ENCODE peak calls at places on chromosome 9, in five cellular contexts. K, Y, L, H and P are unnamed samples.

GRCh38 chr9:114386886-114387677 is 700 bp downstream of the AKNA start:
- DNase-seq in Y (no peak), K (no peak), L (peak), H (peak), P (no peak)

GRCh38 chr9:133583586-133583985 is 25.6 kb downstream of the FAM163B start:
- DNase-seq in K (no peak), L (no peak), Y (no peak), H (no peak), P (no peak)

GRCh38 chr9:128419061-128419925 is 1.4 kb upstream of the CERCAM start:
- DNase-seq in L (no peak), K (no peak), Y (no peak), H (no peak), P (peak)

GRCh38 chr9:79477955-79478751 is 93.6 kb upstream of the TLE4 start:
- DNase-seq in K (peak), H (no peak), Y (peak), L (no peak), P (peak)

GRCh38 chr9:118711843-118712242 is 657.4 kb downstream of the BRINP1 start:
- DNase-seq in Y (no peak), K (no peak), L (no peak), H (no peak), P (no peak)

GRCh38 chr9:96519726-96520125 is 69.8 kb downstream of the HABP4 start:
- DNase-seq in K (no peak), Y (no peak), H (no peak), L (no peak), P (no peak)

GRCh38 chr9:86955554-86955953 is 8.2 kb upstream of the GAS1 start:
- DNase-seq in H (no peak), K (no peak), L (no peak), Y (no peak), P (no peak)

GRCh38 chr9:13481274-13481673 is 201.8 kb upstream of the MPDZ start:
- DNase-seq in K (no peak), Y (peak), L (no peak), H (no peak), P (no peak)

GRCh38 chr9:118940477-118940876 is 428.8 kb downstream of the BRINP1 start:
- DNase-seq in L (no peak), Y (no peak), K (no peak), H (no peak), P (no peak)

GRCh38 chr9:109198736-109199384 is 31.8 kb upstream of the FRRS1L start:
- DNase-seq in Y (no peak), H (no peak), L (no peak), K (peak), P (no peak)

GRCh38 chr9:102841376-102841775 is 153.8 kb upstream of the CYLC2 start:
- DNase-seq in K (peak), Y (no peak), L (no peak), H (no peak), P (no peak)

GRCh38 chr9:30815585-30815984 is 1568.9 kb upstream of the ACO1 start:
- DNase-seq in L (no peak), Y (no peak), K (no peak), H (no peak), P (peak)

GRCh38 chr9:127525426-127526188 is 74.3 kb downstream of the LRSAM1 start:
- DNase-seq in H (no peak), Y (no peak), L (no peak), K (peak), P (peak)

GRCh38 chr9:87684627-87685204 is 41.2 kb upstream of the CTSL start:
- DNase-seq in H (no peak), L (no peak), K (peak), Y (no peak), P (peak)

GRCh38 chr9:135215571-135216161 is 128.2 kb downstream of the OLFM1 start:
- DNase-seq in Y (peak), H (peak), L (peak), K (no peak), P (peak)

GRCh38 chr9:131619680-131620079 is 74.4 kb downstream of the PRRT1B start:
- DNase-seq in Y (no peak), K (no peak), L (no peak), H (no peak), P (no peak)

GRCh38 chr9:135088348-135088978 is 995 bp downstream of the OLFM1 start:
- DNase-seq in Y (no peak), K (no peak), L (no peak), H (no peak), P (no peak)

GRCh38 chr9:95107001-95107749 is 210.3 kb downstream of the FANCC start:
- DNase-seq in Y (peak), L (no peak), K (no peak), H (peak), P (peak)

GRCh38 chr9:78585909-78586308 is 289.0 kb downstream of the PSAT1 start:
- DNase-seq in Y (no peak), H (no peak), K (no peak), L (no peak), P (no peak)

GRCh38 chr9:98995059-98995665 is 51.5 kb downstream of the COL15A1 start:
- DNase-seq in H (no peak), L (no peak), Y (no peak), K (no peak), P (peak)

GRCh38 chr9:112790231-112790774 is 39.7 kb downstream of the SNX30 start:
- DNase-seq in K (no peak), L (no peak), Y (peak), H (no peak), P (no peak)

GRCh38 chr9:80066931-80067330 is 495.2 kb downstream of the TLE4 start:
- DNase-seq in K (no peak), H (no peak), Y (no peak), L (no peak), P (no peak)

GRCh38 chr9:134371731-134372130 is 45.5 kb downstream of the RXRA start:
- DNase-seq in Y (no peak), H (peak), K (no peak), L (no peak), P (no peak)

GRCh38 chr9:114525505-114525904 is 20.2 kb upstream of the WHRN start:
- DNase-seq in Y (peak), L (no peak), H (no peak), K (peak), P (peak)

GRCh38 chr9:73199886-73200285 is 48.2 kb downstream of the ANXA1 start:
- DNase-seq in K (peak), Y (no peak), H (no peak), L (no peak), P (no peak)
- TF ChIP-seq CTCF in K (peak), Y (peak), H (no peak), L (no peak), P (peak)

GRCh38 chr9:136903041-136903554 is 16.8 kb downstream of the TRAF2 start:
- DNase-seq in H (no peak), K (peak), L (no peak), Y (no peak), P (no peak)
- H3K4me3 ChIP-seq in H (no peak), K (peak), L (no peak), Y (no peak), P (no peak)

GRCh38 chr9:125444956-125445506 is 183.4 kb downstream of the GAPVD1 start:
- DNase-seq in Y (no peak), L (no peak), H (no peak), K (no peak), P (no peak)
- TF ChIP-seq CTCF in Y (no peak), L (no peak), H (no peak), K (no peak), P (no peak)

GRCh38 chr9:137722481-137722880 is 103.7 kb downstream of the EHMT1 start:
- DNase-seq in K (no peak), H (no peak), L (no peak), Y (no peak), P (no peak)

GRCh38 chr9:137725598-137725997 is 106.8 kb downstream of the EHMT1 start:
- DNase-seq in L (no peak), K (no peak), H (no peak), Y (no peak), P (no peak)

GRCh38 chr9:137723396-137724113 is 104.8 kb downstream of the EHMT1 start:
- DNase-seq in K (no peak), Y (no peak), H (no peak), L (no peak), P (no peak)

GRCh38 chr9:137724818-137725240 is 106.0 kb downstream of the EHMT1 start:
- DNase-seq in H (no peak), Y (no peak), K (no peak), L (no peak), P (no peak)

GRCh38 chr9:137724114-137724445 is 105.3 kb downstream of the EHMT1 start:
- DNase-seq in Y (peak), L (no peak), K (no peak), H (no peak), P (peak)
- H3K4me3 ChIP-seq in Y (no peak), L (no peak), K (no peak), H (no peak), P (no peak)

GRCh38 chr9:21680590-21680989 is 121.8 kb upstream of the MTAP start:
- DNase-seq in Y (no peak), K (peak), L (no peak), H (no peak), P (no peak)
- TF ChIP-seq CTCF in Y (no peak), K (no peak), L (no peak), H (no peak), P (no peak)